ENCODE peak calls at places on chromosomes 16 and 17, in seven cellular contexts. Q is HTR-8/SVneo, R is fibroblast of the conjunctiva, N is NCI-H1694, G is M059J, U is lung, O is body of pancreas. E is an unnamed sample.
A peak's percentile ranks its signal among the peaks of the same experiment; 100 is the strongest.

GRCh38 chr16:65070831-65071230 is 51.0 kb downstream of the CDH11 start:
- DNase-seq in Q (peak; percentile 27), R (peak; percentile 89), N (no peak), G (peak; percentile 97), U (peak; percentile 43), O (peak; percentile 69), E (no peak)

GRCh38 chr16:57609541-57610401 is 18.7 kb upstream of the ADGRG1 start:
- DNase-seq in Q (no peak), R (no peak), N (peak; percentile 37), G (no peak), U (no peak), O (peak; percentile 70), E (no peak)

GRCh38 chr16:69078073-69078472 is 27.4 kb upstream of the HAS3 start:
- DNase-seq in Q (no peak), R (no peak), N (no peak), G (no peak), U (no peak), O (no peak), E (no peak)

GRCh38 chr17:41967921-41968578 is 1.5 kb downstream of the CNP start:
- DNase-seq in Q (no peak), R (no peak), N (no peak), G (no peak), U (no peak), O (no peak), E (no peak)

GRCh38 chr17:82328994-82329507 is 4.5 kb downstream of the SECTM1 start:
- DNase-seq in Q (no peak), R (no peak), N (no peak), G (no peak), U (no peak), O (no peak), E (no peak)

GRCh38 chr17:61828694-61829093 is 34.6 kb downstream of the BRIP1 start:
- DNase-seq in Q (no peak), R (no peak), N (no peak), G (no peak), U (no peak), O (no peak), E (no peak)

GRCh38 chr17:45317113-45317820 is 447 bp upstream of the MAP3K14 start:
- DNase-seq in Q (peak; percentile 99), R (peak; percentile 100), N (peak; percentile 100), G (peak; percentile 100), U (peak; percentile 100), O (peak; percentile 100), E (peak; percentile 92)

GRCh38 chr17:67452681-67453554 is 75.8 kb downstream of the PITPNC1 start:
- DNase-seq in Q (no peak), R (no peak), N (no peak), G (no peak), U (no peak), O (no peak), E (no peak)

GRCh38 chr17:59427425-59427921 is 96.0 kb downstream of the YPEL2 start:
- DNase-seq in Q (peak; percentile 65), R (no peak), N (no peak), G (peak; percentile 86), U (peak; percentile 38), O (no peak), E (no peak)

GRCh38 chr16:55000595-55000994 is 69.9 kb downstream of the IRX5 start:
- DNase-seq in Q (no peak), R (no peak), N (no peak), G (peak; percentile 51), U (no peak), O (no peak), E (no peak)

GRCh38 chr17:81926451-81927144 is 937 bp downstream of the MAFG start:
- DNase-seq in Q (peak; percentile 75), R (peak; percentile 47), N (no peak), G (peak; percentile 83), U (peak; percentile 79), O (peak; percentile 91), E (peak; percentile 76)

GRCh38 chr16:23950898-23951297 is 115.1 kb downstream of the PRKCB start:
- DNase-seq in Q (no peak), R (no peak), N (no peak), G (no peak), U (no peak), O (no peak), E (no peak)

GRCh38 chr17:37671028-37671812 is 28.0 kb upstream of the DDX52 start:
- DNase-seq in Q (no peak), R (no peak), N (no peak), G (no peak), U (no peak), O (no peak), E (no peak)

GRCh38 chr16:75288181-75288580 is 36.8 kb upstream of the BCAR1 start:
- DNase-seq in Q (no peak), R (no peak), N (no peak), G (peak; percentile 61), U (no peak), O (no peak), E (no peak)

GRCh38 chr17:64448665-64449512 is at the start of gene MILR1:
- DNase-seq in Q (peak; percentile 43), R (peak; percentile 89), N (no peak), G (peak; percentile 90), U (peak; percentile 56), O (peak; percentile 72), E (no peak)

GRCh38 chr16:69406780-69407331 is 17.6 kb upstream of the CYB5B start:
- DNase-seq in Q (no peak), R (no peak), N (no peak), G (peak; percentile 54), U (no peak), O (no peak), E (no peak)

GRCh38 chr17:46862949-46863348 is 11.6 kb downstream of the WNT9B start:
- DNase-seq in Q (no peak), R (no peak), N (no peak), G (no peak), U (no peak), O (no peak), E (no peak)

GRCh38 chr16:67241008-67241900 is 6.0 kb downstream of the FHOD1 start:
- DNase-seq in Q (peak; percentile 79), R (peak; percentile 41), N (no peak), G (peak; percentile 98), U (peak; percentile 87), O (peak; percentile 70), E (peak; percentile 66)

GRCh38 chr17:933168-934083 is 46.1 kb downstream of the NXN start:
- DNase-seq in Q (peak; percentile 91), R (peak; percentile 55), N (no peak), G (peak; percentile 98), U (peak; percentile 83), O (peak; percentile 63), E (peak; percentile 53)

GRCh38 chr17:33515974-33516373 is 222.9 kb upstream of the ASIC2 start:
- DNase-seq in Q (no peak), R (no peak), N (no peak), G (no peak), U (no peak), O (no peak), E (no peak)

GRCh38 chr16:81636298-81636960 is 142.7 kb upstream of the PLCG2 start:
- DNase-seq in Q (no peak), R (no peak), N (no peak), G (no peak), U (no peak), O (no peak), E (no peak)

GRCh38 chr17:1229354-1229890 is 40.8 kb upstream of the BHLHA9 start:
- DNase-seq in Q (peak; percentile 54), R (no peak), N (no peak), G (no peak), U (peak; percentile 72), O (peak; percentile 65), E (peak; percentile 76)

GRCh38 chr17:28334176-28334575 is 1.1 kb downstream of the IFT20 start:
- DNase-seq in Q (no peak), R (no peak), N (no peak), G (no peak), U (no peak), O (no peak), E (no peak)

GRCh38 chr16:30368122-30368791 is 2.0 kb downstream of the TBC1D10B start:
- DNase-seq in Q (no peak), R (no peak), N (no peak), G (peak; percentile 71), U (no peak), O (peak; percentile 40), E (no peak)

GRCh38 chr17:80425835-80426426 is 11.0 kb downstream of the ENDOV start:
- DNase-seq in Q (no peak), R (no peak), N (no peak), G (no peak), U (no peak), O (no peak), E (peak; percentile 4)

GRCh38 chr16:89357460-89357859 is 132.9 kb downstream of the ANKRD11 start:
- DNase-seq in Q (no peak), R (no peak), N (peak; percentile 33), G (no peak), U (no peak), O (peak; percentile 61), E (no peak)

GRCh38 chr17:7922499-7923289 is 6.6 kb upstream of the RNF227 start:
- DNase-seq in Q (no peak), R (no peak), N (no peak), G (peak; percentile 27), U (peak; percentile 84), O (peak; percentile 87), E (no peak)

GRCh38 chr16:67923414-67924127 is 8.1 kb downstream of the CTRL start:
- DNase-seq in Q (no peak), R (no peak), N (no peak), G (no peak), U (no peak), O (peak; percentile 61), E (no peak)